ENCODE peak calls at places on chromosomes 6 and 20, in eight cellular contexts. P, L, H, C, R, F, D and Q are unnamed samples.

GRCh38 chr6:39170860-39171259 is 55.9 kb upstream of the SAYSD1 start:
- DNase-seq in P (no peak), L (no peak), H (no peak), C (no peak), R (no peak), F (no peak), D (no peak), Q (no peak)

GRCh38 chr6:33926451-33926850 is 122.6 kb upstream of the MLN start:
- DNase-seq in P (no peak), L (no peak), H (no peak), C (no peak), R (no peak), F (no peak), D (no peak), Q (peak; percentile 3)

GRCh38 chr20:34618676-34619075 is 58.2 kb downstream of the PIGU start:
- DNase-seq in P (no peak), L (no peak), H (no peak), C (no peak), R (no peak), F (no peak), D (no peak), Q (no peak)

GRCh38 chr6:104728444-104728843 is 131.3 kb downstream of the HACE1 start:
- DNase-seq in P (no peak), L (no peak), H (peak; percentile 1), C (no peak), R (no peak), F (no peak), D (no peak), Q (no peak)

GRCh38 chr6:37029249-37029959 is 23.9 kb downstream of the FGD2 start:
- DNase-seq in P (no peak), L (no peak), H (peak; percentile 78), C (peak; percentile 6), R (peak; percentile 47), F (no peak), D (peak; percentile 56), Q (peak; percentile 89)

GRCh38 chr20:7770578-7770977 is 169.7 kb downstream of the HAO1 start:
- DNase-seq in P (no peak), L (no peak), H (no peak), C (peak; percentile 72), R (no peak), F (no peak), D (no peak), Q (peak; percentile 87)

GRCh38 chr6:111154981-111155380 is 67.7 kb downstream of the SLC16A10 start:
- DNase-seq in P (no peak), L (no peak), H (no peak), C (no peak), R (peak; percentile 21), F (no peak), D (no peak), Q (no peak)

GRCh38 chr6:89818977-89819335 is 638 bp downstream of the MDN1 start:
- DNase-seq in P (no peak), L (no peak), H (no peak), C (no peak), R (peak; percentile 23), F (peak; percentile 49), D (no peak), Q (peak; percentile 48)

GRCh38 chr20:19758888-19759331 is 852 bp downstream of the RIN2 start:
- DNase-seq in P (no peak), L (no peak), H (no peak), C (no peak), R (no peak), F (no peak), D (peak; percentile 68), Q (peak; percentile 56)

GRCh38 chr20:59025086-59025485 is 5.9 kb downstream of the TUBB1 start:
- DNase-seq in P (no peak), L (no peak), H (no peak), C (no peak), R (no peak), F (no peak), D (no peak), Q (no peak)

GRCh38 chr20:48538058-48538825 is 289.6 kb downstream of the PREX1 start:
- DNase-seq in P (no peak), L (no peak), H (no peak), C (no peak), R (no peak), F (no peak), D (no peak), Q (peak; percentile 93)

GRCh38 chr6:138001750-138002349 is 105.4 kb downstream of the PERP start:
- DNase-seq in P (no peak), L (no peak), H (peak; percentile 16), C (peak; percentile 16), R (peak; percentile 70), F (peak; percentile 1), D (no peak), Q (peak; percentile 46)

GRCh38 chr20:20741067-20742045 is 28.9 kb upstream of the RALGAPA2 start:
- DNase-seq in P (no peak), L (no peak), H (no peak), C (peak; percentile 62), R (no peak), F (no peak), D (no peak), Q (no peak)

GRCh38 chr20:47272893-47273590 is 83.5 kb downstream of the ZMYND8 start:
- DNase-seq in P (no peak), L (peak; percentile 33), H (peak; percentile 63), C (peak; percentile 66), R (peak; percentile 70), F (peak; percentile 11), D (no peak), Q (peak; percentile 68)

GRCh38 chr20:10513931-10514575 is 78.9 kb downstream of the SLX4IP start:
- DNase-seq in P (no peak), L (no peak), H (no peak), C (no peak), R (no peak), F (no peak), D (no peak), Q (no peak)

GRCh38 chr6:30411515-30412207 is 66.7 kb downstream of the RPP21 start:
- DNase-seq in P (no peak), L (no peak), H (peak; percentile 30), C (no peak), R (peak; percentile 67), F (no peak), D (no peak), Q (peak; percentile 40)

GRCh38 chr6:163405412-163406309 is 8.9 kb upstream of the QKI start:
- DNase-seq in P (no peak), L (no peak), H (no peak), C (no peak), R (peak; percentile 6), F (peak; percentile 75), D (peak; percentile 45), Q (no peak)

GRCh38 chr6:169710009-169710408 is 8.1 kb downstream of the C6orf120 start:
- DNase-seq in P (no peak), L (no peak), H (no peak), C (no peak), R (no peak), F (no peak), D (no peak), Q (no peak)